ENCODE peak calls at places on chromosomes 2 and 18, in ten cellular contexts. J, G, C, O, V, D, M, H, I and L are unnamed samples.

GRCh38 chr2:31125918-31126695 is 12.1 kb downstream of the GALNT14 start:
- DNase-seq in J (no peak), G (peak), C (no peak), O (no peak), V (no peak), D (no peak), M (no peak), H (no peak), I (no peak), L (no peak)

GRCh38 chr2:215982465-215982875 is 30.9 kb downstream of the MREG start:
- DNase-seq in J (no peak), G (peak), C (peak), O (no peak), V (no peak), D (no peak), M (no peak), H (no peak), I (peak), L (no peak)

GRCh38 chr2:211745295-211746097 is 793.1 kb downstream of the ERBB4 start:
- DNase-seq in J (peak), G (peak), C (peak), O (peak), V (no peak), D (no peak), M (peak), H (no peak), I (peak), L (peak)

GRCh38 chr18:34223164-34223892 is 1.4 kb downstream of the NOL4 start:
- DNase-seq in J (peak), G (peak), C (no peak), O (no peak), V (no peak), D (no peak), M (no peak), H (no peak), I (peak), L (peak)

GRCh38 chr2:203804070-203804469 is 63.5 kb upstream of the CTLA4 start:
- DNase-seq in J (no peak), G (no peak), C (peak), O (peak), V (no peak), D (no peak), M (peak), H (no peak), I (no peak), L (no peak)

GRCh38 chr2:242034138-242034537 is 164.6 kb downstream of the RTP5 start:
- DNase-seq in J (no peak), G (no peak), C (no peak), O (no peak), V (no peak), D (no peak), M (no peak), H (no peak), I (no peak), L (no peak)

GRCh38 chr2:109401370-109401769 is 212.4 kb downstream of the SEPTIN10 start:
- DNase-seq in J (no peak), G (no peak), C (no peak), O (no peak), V (no peak), D (no peak), M (no peak), H (no peak), I (no peak), L (no peak)

GRCh38 chr18:25392199-25392598 is 40.2 kb upstream of the ZNF521 start:
- DNase-seq in J (no peak), G (no peak), C (no peak), O (no peak), V (no peak), D (no peak), M (no peak), H (no peak), I (no peak), L (no peak)

GRCh38 chr2:201883559-201883958 is 77.2 kb downstream of the CDK15 start:
- DNase-seq in J (no peak), G (no peak), C (no peak), O (peak), V (no peak), D (no peak), M (peak), H (no peak), I (no peak), L (no peak)

GRCh38 chr2:112031473-112031872 is 23.6 kb upstream of the TMEM87B start:
- DNase-seq in J (no peak), G (no peak), C (no peak), O (no peak), V (no peak), D (no peak), M (no peak), H (no peak), I (no peak), L (peak)

GRCh38 chr2:132420776-132421175 is 4.2 kb downstream of the GPR39 start:
- DNase-seq in J (no peak), G (no peak), C (no peak), O (no peak), V (no peak), D (no peak), M (no peak), H (peak), I (no peak), L (no peak)

GRCh38 chr2:159091981-159092380 is 123.5 kb downstream of the TANC1 start:
- DNase-seq in J (no peak), G (no peak), C (no peak), O (no peak), V (no peak), D (no peak), M (no peak), H (no peak), I (no peak), L (no peak)

GRCh38 chr2:205732314-205732713 is 50.0 kb downstream of the NRP2 start:
- DNase-seq in J (no peak), G (no peak), C (no peak), O (no peak), V (no peak), D (no peak), M (no peak), H (no peak), I (no peak), L (no peak)

GRCh38 chr2:142989276-142990204 is 112.1 kb downstream of the KYNU start:
- DNase-seq in J (no peak), G (peak), C (peak), O (no peak), V (no peak), D (no peak), M (no peak), H (no peak), I (no peak), L (no peak)

GRCh38 chr18:71209944-71210343 is 921.1 kb downstream of the SOCS6 start:
- DNase-seq in J (no peak), G (no peak), C (no peak), O (no peak), V (no peak), D (no peak), M (no peak), H (no peak), I (no peak), L (no peak)

GRCh38 chr2:194087089-194087488 is 1569.9 kb upstream of the SLC39A10 start:
- DNase-seq in J (no peak), G (no peak), C (no peak), O (no peak), V (no peak), D (no peak), M (no peak), H (no peak), I (no peak), L (no peak)

GRCh38 chr2:190881074-190881479 is 456 bp downstream of the GLS start:
- DNase-seq in J (no peak), G (no peak), C (no peak), O (peak), V (no peak), D (no peak), M (no peak), H (no peak), I (no peak), L (no peak)

GRCh38 chr2:168030862-168031624 is 216.4 kb downstream of the STK39 start:
- DNase-seq in J (no peak), G (no peak), C (peak), O (no peak), V (no peak), D (no peak), M (no peak), H (no peak), I (no peak), L (no peak)

GRCh38 chr2:216590780-216591179 is 42.4 kb upstream of the IGFBP2 start:
- DNase-seq in J (no peak), G (peak), C (peak), O (peak), V (no peak), D (peak), M (peak), H (peak), I (no peak), L (peak)

GRCh38 chr18:57901819-57902600 is 98.9 kb upstream of the ATP8B1 start:
- DNase-seq in J (no peak), G (peak), C (peak), O (no peak), V (peak), D (no peak), M (no peak), H (peak), I (peak), L (no peak)

GRCh38 chr2:46298522-46299351 is 1.5 kb downstream of the EPAS1 start:
- DNase-seq in J (peak), G (peak), C (peak), O (peak), V (peak), D (peak), M (peak), H (no peak), I (peak), L (peak)

GRCh38 chr2:84946204-84947009 is 24.6 kb upstream of the KCMF1 start:
- DNase-seq in J (no peak), G (peak), C (peak), O (no peak), V (peak), D (no peak), M (no peak), H (no peak), I (no peak), L (no peak)

GRCh38 chr2:48249093-48249492 is 280.9 kb upstream of the STON1 start:
- DNase-seq in J (no peak), G (no peak), C (peak), O (no peak), V (no peak), D (no peak), M (no peak), H (no peak), I (no peak), L (no peak)

GRCh38 chr18:78603102-78603501 is 376.5 kb upstream of the SALL3 start:
- DNase-seq in J (no peak), G (no peak), C (no peak), O (no peak), V (no peak), D (no peak), M (no peak), H (peak), I (no peak), L (no peak)

GRCh38 chr2:25161055-25161781 is 7.2 kb downstream of the POMC start:
- DNase-seq in J (peak), G (no peak), C (peak), O (peak), V (peak), D (peak), M (peak), H (no peak), I (peak), L (peak)
- TF ChIP-seq POLR2A in J (no peak), G (no peak), C (no peak), O (no peak), V (no peak), D (no peak), M (no peak), H (no peak), I (no peak), L (no peak)

DNA sequence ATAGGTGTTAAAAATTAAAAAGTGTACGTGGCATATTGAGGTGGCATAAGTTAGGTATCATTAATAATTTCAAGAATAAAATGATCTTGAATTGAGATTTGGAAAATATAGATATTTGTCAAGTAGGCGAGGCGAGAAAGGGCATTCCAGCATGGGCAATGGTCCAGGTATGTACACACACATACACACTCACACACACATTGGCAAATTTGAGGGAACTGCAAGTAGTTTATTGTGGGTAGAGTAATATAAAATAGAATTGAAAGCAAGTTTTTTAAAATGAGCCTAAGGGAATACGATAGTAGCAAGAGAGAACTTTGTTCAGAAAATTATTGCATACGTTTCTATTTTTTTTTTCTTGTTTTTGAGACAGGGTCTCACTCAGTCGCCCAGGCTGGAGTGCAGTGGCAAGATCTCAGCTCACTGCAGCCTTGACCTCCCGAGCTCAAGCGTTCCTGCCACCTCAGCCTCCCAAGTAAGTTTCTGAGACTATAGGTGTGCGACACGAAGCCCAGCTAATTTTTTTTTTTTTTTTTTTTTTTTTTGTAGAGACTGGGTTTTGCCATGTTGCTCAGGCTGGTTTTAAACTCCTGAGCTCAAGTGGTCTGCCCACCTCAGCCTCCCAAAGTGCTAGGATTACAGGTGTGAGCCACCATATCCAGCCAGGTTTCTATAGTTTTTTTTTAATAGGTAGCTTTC is 96.7 kb upstream of the SLC39A10 start:
- DNase-seq in J (no peak), G (peak), C (peak), O (no peak), V (no peak), D (no peak), M (no peak), H (no peak), I (no peak), L (no peak)
- H3K27ac ChIP-seq in J (no peak), G (peak), C (peak), O (no peak), V (peak), D (no peak), M (no peak), H (no peak), I (no peak), L (no peak)

GRCh38 chr2:38076710-38077430 is 919 bp upstream of the CYP1B1 start:
- DNase-seq in J (peak), G (peak), C (peak), O (peak), V (peak), D (peak), M (peak), H (no peak), I (peak), L (peak)
- TF ChIP-seq POLR2A in J (no peak), G (peak), C (peak), O (peak), V (no peak), D (peak), M (no peak), H (no peak), I (peak), L (no peak)

GRCh38 chr18:63313409-63313917 is 6.1 kb downstream of the BCL2 start:
- DNase-seq in J (no peak), G (no peak), C (no peak), O (no peak), V (no peak), D (no peak), M (no peak), H (no peak), I (no peak), L (no peak)

GRCh38 chr18:63314062-63314790 is 5.3 kb downstream of the BCL2 start:
- DNase-seq in J (no peak), G (no peak), C (no peak), O (no peak), V (no peak), D (no peak), M (no peak), H (no peak), I (no peak), L (no peak)

GRCh38 chr18:63316612-63317555 is 2.7 kb downstream of the BCL2 start:
- DNase-seq in J (peak), G (no peak), C (no peak), O (no peak), V (no peak), D (no peak), M (no peak), H (no peak), I (no peak), L (no peak)

GRCh38 chr18:63315879-63316278 is 3.7 kb downstream of the BCL2 start:
- DNase-seq in J (no peak), G (no peak), C (no peak), O (no peak), V (no peak), D (no peak), M (no peak), H (no peak), I (no peak), L (no peak)

GRCh38 chr18:63314991-63315662 is 4.4 kb downstream of the BCL2 start:
- DNase-seq in J (no peak), G (no peak), C (no peak), O (no peak), V (no peak), D (no peak), M (no peak), H (no peak), I (no peak), L (no peak)
- H3K27ac ChIP-seq in J (peak), G (no peak), C (no peak), O (no peak), V (peak), D (peak), M (no peak), H (peak), I (no peak), L (no peak)

DNA sequence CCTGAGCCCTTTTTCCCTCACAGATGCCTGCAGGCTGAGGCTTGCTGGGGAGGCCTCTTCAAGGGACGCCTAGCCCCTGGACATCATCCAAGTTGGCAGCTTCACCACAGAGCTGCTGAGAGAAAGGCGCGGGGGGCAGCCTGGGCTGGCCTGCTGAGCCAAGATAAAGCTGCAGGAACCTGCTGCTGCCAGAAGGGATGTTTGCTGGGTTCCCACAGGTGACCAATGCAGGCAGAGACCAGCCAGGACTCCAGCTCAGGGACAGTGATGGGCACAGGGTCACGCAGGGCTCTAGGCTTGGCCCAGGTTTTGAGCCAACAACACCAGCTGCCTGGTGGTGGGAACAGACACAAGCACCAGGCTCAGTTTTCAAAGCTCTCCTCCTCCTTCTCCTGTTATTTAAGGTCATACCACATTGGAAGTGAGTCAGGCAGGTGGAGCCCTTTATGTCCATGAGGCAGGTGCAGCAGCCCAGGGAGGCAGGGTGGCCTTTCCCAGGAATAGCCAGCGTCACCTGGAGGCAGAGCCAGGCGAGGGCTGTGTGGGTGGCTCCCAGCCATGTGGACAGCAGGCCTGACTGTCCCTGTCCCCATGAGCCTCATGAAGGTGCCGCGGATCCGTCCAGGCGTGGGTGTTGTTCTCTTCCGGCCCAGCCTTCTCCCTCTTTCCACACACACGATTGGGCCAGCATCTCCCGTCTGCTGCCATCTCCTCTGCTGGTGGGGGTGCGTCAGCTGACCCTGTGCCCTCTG is 515.5 kb upstream of the MYT1L start:
- DNase-seq in J (peak), G (no peak), C (no peak), O (no peak), V (no peak), D (peak), M (peak), H (no peak), I (no peak), L (peak)
- TF ChIP-seq POLR2A in J (no peak), G (no peak), C (no peak), O (no peak), V (no peak), D (no peak), M (no peak), H (no peak), I (no peak), L (no peak)

DNA sequence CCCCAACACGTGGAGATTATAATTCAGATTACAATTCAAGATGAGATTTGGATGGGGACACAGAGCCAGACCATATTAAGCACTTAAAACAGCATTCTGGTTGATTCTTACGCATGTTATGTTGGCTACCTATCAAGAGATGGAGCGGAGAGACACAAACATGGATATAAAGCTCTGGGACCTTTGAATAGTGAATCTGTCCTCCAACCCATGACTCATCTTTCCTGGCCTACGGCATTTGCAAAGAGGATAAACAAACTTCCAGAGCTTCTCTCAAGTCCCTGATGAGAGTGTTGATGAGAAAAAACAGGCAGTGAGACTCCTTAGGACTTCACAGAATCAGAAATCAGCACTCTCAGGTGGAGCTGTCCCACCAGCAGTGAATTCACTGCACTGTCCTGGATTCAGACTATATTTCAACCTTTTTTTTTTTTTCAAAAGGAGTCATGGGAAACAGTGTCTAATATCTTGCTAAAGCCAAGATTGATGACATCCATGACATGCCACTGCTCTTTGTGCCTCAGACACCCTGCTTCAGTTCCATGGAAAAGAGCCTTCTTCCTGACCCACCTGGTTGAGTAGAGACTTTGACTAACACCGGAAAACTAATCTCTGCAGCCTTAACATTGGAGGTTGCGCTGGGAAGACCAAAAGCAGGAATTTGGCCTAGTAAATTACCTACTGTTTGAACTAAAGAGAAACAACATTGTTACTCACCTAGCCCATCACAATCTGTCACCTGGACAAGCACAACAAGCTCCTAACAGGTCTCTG is 62.1 kb upstream of the NPAS2 start:
- DNase-seq in J (no peak), G (peak), C (peak), O (no peak), V (no peak), D (peak), M (no peak), H (peak), I (no peak), L (no peak)
- H3K27ac ChIP-seq in J (no peak), G (peak), C (peak), O (no peak), V (no peak), D (peak), M (no peak), H (no peak), I (no peak), L (no peak)

GRCh38 chr2:12847694-12848093 is 131.0 kb downstream of the TRIB2 start:
- DNase-seq in J (no peak), G (no peak), C (no peak), O (no peak), V (no peak), D (no peak), M (no peak), H (no peak), I (no peak), L (no peak)

GRCh38 chr2:12842917-12843316 is 126.2 kb downstream of the TRIB2 start:
- DNase-seq in J (no peak), G (no peak), C (no peak), O (no peak), V (no peak), D (no peak), M (no peak), H (no peak), I (no peak), L (no peak)

GRCh38 chr2:12848176-12848575 is 131.4 kb downstream of the TRIB2 start:
- DNase-seq in J (no peak), G (no peak), C (no peak), O (no peak), V (no peak), D (no peak), M (no peak), H (no peak), I (no peak), L (no peak)

GRCh38 chr2:12841021-12841420 is 124.3 kb downstream of the TRIB2 start:
- DNase-seq in J (no peak), G (no peak), C (no peak), O (no peak), V (no peak), D (no peak), M (no peak), H (no peak), I (no peak), L (no peak)

DNA sequence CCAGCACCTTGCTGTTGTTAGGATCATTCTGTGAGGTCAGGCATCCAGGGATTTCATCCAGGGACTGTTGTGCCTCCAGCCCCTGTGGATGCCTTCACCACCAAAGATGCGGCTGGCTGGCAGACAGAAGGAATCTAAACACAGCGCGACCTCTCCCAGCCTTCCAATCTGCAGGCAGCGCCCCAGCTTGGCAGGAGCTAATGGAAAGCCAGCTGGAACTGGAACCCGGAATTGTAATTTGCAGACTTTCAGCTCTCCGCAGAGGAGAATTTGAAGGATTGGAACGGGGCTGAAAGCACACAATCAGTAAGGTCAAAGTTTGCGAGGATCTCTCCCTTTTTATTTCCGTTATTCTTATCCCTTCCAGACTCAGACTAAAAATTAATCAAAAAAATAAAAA is 127.8 kb downstream of the TRIB2 start:
- DNase-seq in J (no peak), G (no peak), C (no peak), O (no peak), V (no peak), D (no peak), M (peak), H (no peak), I (no peak), L (peak)
- TF ChIP-seq POLR2A in J (no peak), G (no peak), C (no peak), O (no peak), V (no peak), D (no peak), M (no peak), H (no peak), I (no peak), L (no peak)